ENCODE peak calls at places on chromosomes 16 and 17, in six cellular contexts. V is endothelial cell of umbilical vein, K is A549, T is K562, Z is GM12878, R is HepG2. M is an unnamed sample.

GRCh38 chr17:68509151-68510057 is 2.8 kb upstream of the PRKAR1A start:
- DNase-seq in V (peak), K (no peak), T (no peak), Z (no peak), R (peak), M (peak)

GRCh38 chr16:4936991-4937781 is at the start of gene PPL:
- DNase-seq in V (no peak), K (peak), T (peak), Z (no peak), R (peak), M (no peak)

GRCh38 chr16:10039220-10040096 is 142.8 kb downstream of the GRIN2A start:
- DNase-seq in V (no peak), K (peak), T (no peak), Z (no peak), R (no peak), M (peak)

GRCh38 chr16:67481561-67482259 is 753 bp upstream of the ATP6V0D1 start:
- DNase-seq in V (peak), K (no peak), T (no peak), Z (no peak), R (peak), M (peak)

GRCh38 chr17:35041390-35041789 is 22.1 kb downstream of the RFFL start:
- DNase-seq in V (no peak), K (no peak), T (no peak), Z (no peak), R (no peak), M (no peak)

GRCh38 chr16:4510131-4510530 is 28.4 kb downstream of the CDIP1 start:
- DNase-seq in V (no peak), K (no peak), T (no peak), Z (no peak), R (no peak), M (no peak)

GRCh38 chr17:78476973-78477372 is 98.5 kb downstream of the PGS1 start:
- DNase-seq in V (no peak), K (peak), T (no peak), Z (no peak), R (peak), M (no peak)

GRCh38 chr17:6910987-6911603 is 79.6 kb upstream of the TEKT1 start:
- DNase-seq in V (peak), K (peak), T (peak), Z (no peak), R (peak), M (peak)

GRCh38 chr16:4283939-4284338 is 11.1 kb upstream of the TFAP4 start:
- DNase-seq in V (no peak), K (no peak), T (no peak), Z (no peak), R (no peak), M (no peak)

GRCh38 chr16:1984347-1985225 is 593 bp downstream of the GFER start:
- DNase-seq in V (no peak), K (no peak), T (peak), Z (no peak), R (peak), M (no peak)

GRCh38 chr16:7315813-7316212 is 16.8 kb upstream of the RBFOX1 start:
- DNase-seq in V (no peak), K (no peak), T (no peak), Z (no peak), R (no peak), M (no peak)

GRCh38 chr17:27535975-27536374 is 79.7 kb downstream of the KSR1 start:
- DNase-seq in V (peak), K (no peak), T (no peak), Z (no peak), R (no peak), M (no peak)

GRCh38 chr16:84868328-84868727 is 48.5 kb downstream of the CRISPLD2 start:
- DNase-seq in V (no peak), K (no peak), T (no peak), Z (no peak), R (no peak), M (no peak)

DNA sequence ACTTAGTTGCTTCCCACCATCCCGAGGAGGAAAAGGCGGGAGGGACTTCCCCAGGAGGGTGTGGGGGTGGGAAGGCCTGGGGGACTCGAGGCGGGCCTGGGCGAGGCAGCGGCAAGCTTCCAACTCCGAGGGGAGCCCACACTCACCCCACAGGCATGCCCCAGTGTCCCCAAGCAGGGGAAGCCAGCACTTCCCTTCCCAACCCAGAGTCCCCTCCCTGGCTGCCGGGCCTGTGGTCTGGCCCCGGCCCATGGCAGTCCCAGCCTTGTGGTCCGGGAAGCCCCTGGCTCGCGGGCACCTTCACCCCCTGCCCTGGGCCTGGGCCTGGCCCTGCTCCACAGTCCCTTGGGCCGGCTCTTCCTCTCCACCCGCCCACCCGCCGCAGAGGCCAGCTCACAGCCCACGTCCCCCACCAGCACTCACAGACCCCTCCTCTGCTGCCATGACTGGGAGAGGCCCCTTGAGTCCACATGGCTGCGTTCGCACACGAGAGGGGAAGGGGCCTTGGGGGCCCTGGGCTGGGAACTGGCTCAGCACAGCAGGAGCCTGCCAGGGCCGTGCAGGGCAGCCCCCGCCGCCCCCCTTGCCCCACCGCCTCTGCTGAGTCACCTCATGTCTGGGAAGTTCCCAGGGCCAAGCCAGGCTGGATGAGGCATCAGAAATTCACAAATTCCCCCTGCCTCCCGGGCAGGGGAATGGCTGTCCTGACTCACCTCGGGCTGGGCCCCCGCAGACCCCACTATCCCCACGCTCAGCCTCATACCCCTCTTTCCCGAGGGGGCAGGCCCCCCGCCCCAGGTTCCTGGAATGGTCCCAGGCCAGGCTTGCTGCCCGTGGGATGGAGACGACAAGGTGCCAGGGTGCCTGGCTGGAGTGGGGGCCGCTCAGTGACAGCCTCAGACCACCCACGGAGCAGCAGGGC is 27.8 kb downstream of the BAHCC1 start:
- DNase-seq in V (peak), K (peak), T (no peak), Z (no peak), R (peak), M (peak)
- TF ChIP-seq MYC in V (no peak), K (peak), T (no peak), Z (no peak), R (no peak), M (no peak)

DNA sequence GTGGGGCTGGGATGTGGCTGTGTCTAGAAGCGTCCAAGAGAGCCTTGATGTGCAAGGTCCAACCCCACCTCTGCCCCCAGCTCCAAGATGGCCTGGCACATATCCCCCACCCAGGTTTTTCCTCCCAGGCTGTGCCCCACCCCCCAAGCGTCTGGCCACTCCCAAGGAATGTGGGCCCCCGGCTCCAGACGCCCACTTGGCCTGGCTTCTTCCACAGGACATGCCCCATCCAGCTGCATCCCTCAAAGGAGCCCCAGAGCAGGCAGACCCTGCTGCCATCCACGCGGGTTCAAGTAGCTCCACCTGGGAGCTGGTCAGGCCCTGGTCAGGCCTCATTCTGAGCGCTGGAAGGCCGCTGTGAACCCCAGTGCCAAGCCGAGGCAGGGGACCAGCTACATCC is 3.2 kb downstream of the CAMKK1 start:
- DNase-seq in V (no peak), K (no peak), T (no peak), Z (no peak), R (no peak), M (no peak)
- TF ChIP-seq POLR2A in V (no peak), K (no peak), T (no peak), Z (no peak), R (no peak), M (no peak)

GRCh38 chr17:82862758-82863645 is 23.2 kb upstream of the ZNF750 start:
- DNase-seq in V (no peak), K (no peak), T (peak), Z (no peak), R (no peak), M (no peak)
- H3K4me3 ChIP-seq in V (no peak), K (no peak), T (no peak), Z (peak), R (no peak), M (no peak)

GRCh38 chr17:2059125-2059836 is 4.4 kb downstream of the HIC1 start:
- DNase-seq in V (no peak), K (no peak), T (no peak), Z (no peak), R (no peak), M (peak)
- TF ChIP-seq MYC in V (no peak), K (no peak), T (no peak), Z (no peak), R (no peak), M (no peak)

DNA sequence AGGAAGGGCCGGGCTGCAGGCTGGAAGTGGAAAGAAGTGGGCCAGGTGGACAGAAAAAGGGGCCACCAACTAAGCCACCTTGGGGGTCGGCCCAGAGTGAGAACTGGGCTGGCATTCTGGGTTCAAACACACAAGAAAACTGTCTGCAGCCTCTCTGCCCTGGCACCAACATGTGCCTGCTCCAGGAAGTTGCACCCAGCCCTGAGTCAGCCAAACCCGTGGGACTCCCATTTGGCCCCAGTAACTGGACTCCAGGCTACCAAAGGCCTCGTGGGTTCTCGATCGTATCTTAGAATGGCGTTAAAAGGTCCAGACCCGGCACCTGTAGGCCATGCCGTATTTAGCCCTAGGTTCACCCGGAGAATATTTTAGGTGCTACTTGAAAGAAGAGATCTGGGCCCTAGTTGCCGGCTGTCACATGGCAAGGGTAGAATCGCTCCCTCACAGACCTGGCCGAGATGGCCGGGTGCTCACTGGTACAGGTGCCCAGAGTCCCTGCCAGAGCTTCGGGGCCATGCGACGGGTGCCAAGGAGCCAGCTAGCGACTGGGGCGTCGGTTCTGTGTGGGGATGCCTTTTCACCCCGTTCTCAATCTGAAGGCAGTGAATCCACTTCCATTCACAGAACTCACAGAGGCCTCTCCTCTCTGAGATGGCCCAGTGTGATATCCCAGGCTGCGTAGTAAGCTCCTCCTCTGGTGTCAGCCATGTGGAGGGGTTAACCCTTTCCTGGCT is 236.7 kb downstream of the MRTFB start:
- DNase-seq in V (no peak), K (peak), T (peak), Z (no peak), R (no peak), M (peak)
- TF ChIP-seq POLR2A in V (no peak), K (no peak), T (no peak), Z (no peak), R (no peak), M (no peak)

DNA sequence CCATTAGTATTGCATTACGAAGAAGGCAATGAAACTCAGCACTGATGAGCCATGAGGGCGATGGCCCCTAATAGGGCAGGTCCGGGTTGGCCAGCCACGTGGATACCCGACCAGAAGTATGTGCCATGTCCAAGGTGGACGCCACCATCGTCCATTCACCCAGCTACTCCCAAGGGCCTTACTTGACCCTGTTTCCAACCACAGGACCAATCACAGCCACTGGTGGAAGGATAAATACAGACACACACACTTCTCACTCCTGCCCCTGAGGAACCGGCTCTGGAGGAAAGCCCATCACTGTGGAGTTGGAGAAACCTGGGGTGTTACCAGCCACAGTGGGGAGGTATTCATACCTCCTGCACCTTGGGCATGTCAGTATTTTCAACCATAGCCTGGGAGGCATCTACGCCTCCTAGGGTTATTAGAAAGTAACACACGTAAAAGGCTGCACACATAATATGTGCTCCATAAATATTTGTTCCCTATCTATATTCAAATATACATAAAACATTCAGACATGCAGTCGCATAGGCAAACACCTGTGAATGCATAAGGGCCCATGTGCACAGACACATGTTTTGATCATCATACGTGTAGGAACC is 5.4 kb upstream of the ITGA3 start:
- DNase-seq in V (no peak), K (no peak), T (no peak), Z (no peak), R (no peak), M (no peak)
- H3K4me3 ChIP-seq in V (no peak), K (no peak), T (no peak), Z (no peak), R (no peak), M (no peak)

GRCh38 chr17:9254841-9255240 is 233.5 kb downstream of the NTN1 start:
- DNase-seq in V (no peak), K (no peak), T (no peak), Z (no peak), R (no peak), M (no peak)
- TF ChIP-seq MYC in V (no peak), K (no peak), T (no peak), Z (no peak), R (no peak), M (no peak)

M was measured in NB4.